ENCODE peak calls at places on chromosomes 4 and X, in four cellular contexts. One of them, this sample, is unnamed.

GRCh38 chr4:1414831-1415680 is 8.8 kb upstream of the NKX1-1 start:
- DNase-seq in Right ventricle myocardium superior: peak; percentile 21
- DNase-seq in brain microvascular endothelial cell: no peak
- DNase-seq in non-pigmented ciliary epithelial cell: no peak
- DNase-seq in this sample: peak; percentile 3

GRCh38 chr4:187685247-187685646 is 310.3 kb upstream of the ZFP42 start:
- DNase-seq in Right ventricle myocardium superior: no peak
- DNase-seq in brain microvascular endothelial cell: no peak
- DNase-seq in non-pigmented ciliary epithelial cell: no peak
- DNase-seq in this sample: no peak

GRCh38 chrX:15310117-15310516 is 5.3 kb downstream of the ASB11 start:
- DNase-seq in Right ventricle myocardium superior: no peak
- DNase-seq in brain microvascular endothelial cell: no peak
- DNase-seq in non-pigmented ciliary epithelial cell: no peak
- DNase-seq in this sample: peak; percentile 43

GRCh38 chr4:1198070-1198844 is 25.9 kb upstream of the SPON2 start:
- DNase-seq in Right ventricle myocardium superior: peak; percentile 35
- DNase-seq in brain microvascular endothelial cell: no peak
- DNase-seq in non-pigmented ciliary epithelial cell: no peak
- DNase-seq in this sample: no peak

GRCh38 chr4:3773552-3774001 is 7.4 kb downstream of the ADRA2C start:
- DNase-seq in Right ventricle myocardium superior: no peak
- DNase-seq in brain microvascular endothelial cell: no peak
- DNase-seq in non-pigmented ciliary epithelial cell: no peak
- DNase-seq in this sample: no peak

GRCh38 chrX:133537142-133537541 is 121.9 kb upstream of the GPC4 start:
- DNase-seq in Right ventricle myocardium superior: no peak
- DNase-seq in brain microvascular endothelial cell: no peak
- DNase-seq in non-pigmented ciliary epithelial cell: no peak
- DNase-seq in this sample: no peak

GRCh38 chr4:98260047-98260578 is 1.1 kb upstream of the RAP1GDS1 start:
- DNase-seq in Right ventricle myocardium superior: no peak
- DNase-seq in brain microvascular endothelial cell: no peak
- DNase-seq in non-pigmented ciliary epithelial cell: no peak
- DNase-seq in this sample: peak; percentile 55

GRCh38 chr4:86818845-86819244 is 30.3 kb downstream of the SLC10A6 start:
- DNase-seq in Right ventricle myocardium superior: no peak
- DNase-seq in brain microvascular endothelial cell: no peak
- DNase-seq in non-pigmented ciliary epithelial cell: no peak
- DNase-seq in this sample: no peak

GRCh38 chrX:132631579-132632232 is 142.9 kb upstream of the MBNL3 start:
- DNase-seq in Right ventricle myocardium superior: no peak
- DNase-seq in brain microvascular endothelial cell: peak; percentile 30
- DNase-seq in non-pigmented ciliary epithelial cell: no peak
- DNase-seq in this sample: no peak

GRCh38 chr4:158020175-158020574 is 152.7 kb downstream of the GASK1B start:
- DNase-seq in Right ventricle myocardium superior: no peak
- DNase-seq in brain microvascular endothelial cell: peak; percentile 90
- DNase-seq in non-pigmented ciliary epithelial cell: peak; percentile 88
- DNase-seq in this sample: no peak

GRCh38 chrX:134717698-134718328 is 59.5 kb upstream of the PLAC1 start:
- DNase-seq in Right ventricle myocardium superior: no peak
- DNase-seq in brain microvascular endothelial cell: no peak
- DNase-seq in non-pigmented ciliary epithelial cell: no peak
- DNase-seq in this sample: no peak

GRCh38 chrX:110055616-110056015 is 52.7 kb downstream of the TMEM164 start:
- DNase-seq in Right ventricle myocardium superior: no peak
- DNase-seq in brain microvascular endothelial cell: peak; percentile 1
- DNase-seq in non-pigmented ciliary epithelial cell: no peak
- DNase-seq in this sample: no peak

GRCh38 chrX:153573999-153574398 is 24.9 kb downstream of the CCNQ start:
- DNase-seq in Right ventricle myocardium superior: no peak
- DNase-seq in brain microvascular endothelial cell: no peak
- DNase-seq in non-pigmented ciliary epithelial cell: no peak
- DNase-seq in this sample: no peak

GRCh38 chr4:73922766-73923630 is 53.8 kb downstream of the CXCL1 start:
- DNase-seq in Right ventricle myocardium superior: no peak
- DNase-seq in brain microvascular endothelial cell: peak; percentile 37
- DNase-seq in non-pigmented ciliary epithelial cell: no peak
- DNase-seq in this sample: no peak

GRCh38 chr4:132227349-132228165 is 921.5 kb upstream of the PCDH10 start:
- DNase-seq in Right ventricle myocardium superior: no peak
- DNase-seq in brain microvascular endothelial cell: peak; percentile 9
- DNase-seq in non-pigmented ciliary epithelial cell: no peak
- DNase-seq in this sample: no peak

This sample was measured in heart left ventricle.